ENCODE peak calls at places on chromosomes 3 and 15, in six cellular contexts. Q, O, C, Z, L and G are unnamed samples. For H3K4me1, the result is how much of the 10 kb centered on the place peaks cover.

GRCh38 chr3:42780398-42780797 is 7.3 kb upstream of the CCDC13 start:
- DNase-seq in Q (no peak), O (no peak), C (no peak), Z (no peak), L (no peak), G (no peak)

GRCh38 chr3:69696365-69696764 is 42.9 kb upstream of the MITF start:
- DNase-seq in Q (no peak), O (peak), C (no peak), Z (no peak), L (no peak), G (no peak)

GRCh38 chr3:42660898-42661297 is 7.4 kb downstream of the ZBTB47 start:
- DNase-seq in Q (no peak), O (peak), C (no peak), Z (no peak), L (no peak), G (no peak)

GRCh38 chr15:60518511-60518910 is 39.6 kb upstream of the ICE2 start:
- DNase-seq in Q (no peak), O (no peak), C (no peak), Z (no peak), L (no peak), G (no peak)

GRCh38 chr3:5188419-5189405 is 1.2 kb downstream of the EDEM1 start:
- DNase-seq in Q (no peak), O (peak), C (no peak), Z (no peak), L (peak), G (peak)

GRCh38 chr3:155102329-155102728 is 22.2 kb downstream of the MME start:
- DNase-seq in Q (no peak), O (no peak), C (no peak), Z (no peak), L (no peak), G (no peak)

GRCh38 chr3:46228259-46229222 is 13.7 kb upstream of the CCR3 start:
- DNase-seq in Q (no peak), O (peak), C (no peak), Z (no peak), L (no peak), G (no peak)

GRCh38 chr3:52225452-52226228 is at the start of gene TLR9:
- DNase-seq in Q (no peak), O (no peak), C (no peak), Z (no peak), L (no peak), G (peak)

GRCh38 chr15:65365229-65365628 is 12.6 kb downstream of the IGDCC3 start:
- DNase-seq in Q (no peak), O (no peak), C (no peak), Z (no peak), L (no peak), G (no peak)

GRCh38 chr3:53161345-53161819 is 373 bp downstream of the PRKCD start:
- DNase-seq in Q (no peak), O (peak), C (no peak), Z (no peak), L (peak), G (no peak)

GRCh38 chr3:190883141-190883540 is 20.6 kb upstream of the GMNC start:
- DNase-seq in Q (no peak), O (no peak), C (no peak), Z (no peak), L (no peak), G (no peak)

GRCh38 chr15:101542306-101543025 is 53.0 kb upstream of the PCSK6 start:
- DNase-seq in Q (no peak), O (no peak), C (no peak), Z (no peak), L (peak), G (no peak)

GRCh38 chr15:33860749-33861148 is 107.5 kb upstream of the CHRM5 start:
- DNase-seq in Q (no peak), O (no peak), C (no peak), Z (no peak), L (peak), G (no peak)

GRCh38 chr15:77864211-77865105 is 213.1 kb downstream of the TBC1D2B start:
- DNase-seq in Q (peak), O (no peak), C (no peak), Z (no peak), L (no peak), G (peak)

GRCh38 chr15:52206446-52206845 is 15.3 kb upstream of the GNB5 start:
- DNase-seq in Q (no peak), O (no peak), C (no peak), Z (no peak), L (no peak), G (no peak)

GRCh38 chr15:74425634-74426033 is 8.1 kb downstream of the SEMA7A start:
- DNase-seq in Q (no peak), O (peak), C (no peak), Z (no peak), L (no peak), G (no peak)

GRCh38 chr15:27763514-27763913 is 335.6 kb downstream of the OCA2 start:
- DNase-seq in Q (no peak), O (no peak), C (no peak), Z (no peak), L (no peak), G (no peak)

GRCh38 chr15:64536244-64536836 is 76.0 kb downstream of the ZNF609 start:
- DNase-seq in Q (no peak), O (no peak), C (no peak), Z (no peak), L (peak), G (no peak)

GRCh38 chr15:101733545-101733944 is 9.3 kb upstream of the TARS3 start:
- DNase-seq in Q (no peak), O (peak), C (no peak), Z (no peak), L (no peak), G (no peak)

GRCh38 chr3:197499427-197499826 is 56.3 kb downstream of the BDH1 start:
- DNase-seq in Q (no peak), O (peak), C (no peak), Z (no peak), L (peak), G (no peak)

GRCh38 chr15:57861039-57861638 is 154.6 kb downstream of the POLR2M start:
- DNase-seq in Q (no peak), O (peak), C (no peak), Z (no peak), L (peak), G (no peak)

GRCh38 chr15:35980719-35981118 is 434.8 kb upstream of the DPH6 start:
- DNase-seq in Q (no peak), O (no peak), C (no peak), Z (no peak), L (no peak), G (no peak)

GRCh38 chr15:58070801-58071418 is 5.4 kb upstream of the ALDH1A2 start:
- DNase-seq in Q (no peak), O (peak), C (peak), Z (peak), L (peak), G (peak)

GRCh38 chr3:131553495-131554247 is 50.9 kb upstream of the MRPL3 start:
- DNase-seq in Q (no peak), O (no peak), C (no peak), Z (no peak), L (no peak), G (no peak)

GRCh38 chr3:22951910-22952309 is 251.2 kb upstream of the UBE2E2 start:
- DNase-seq in Q (no peak), O (no peak), C (no peak), Z (no peak), L (no peak), G (no peak)

GRCh38 chr3:113423699-113424098 is 17.6 kb downstream of the CFAP44 start:
- DNase-seq in Q (no peak), O (no peak), C (no peak), Z (no peak), L (no peak), G (no peak)

GRCh38 chr15:41832875-41833274 is 5.0 kb downstream of the JMJD7 start:
- DNase-seq in Q (no peak), O (no peak), C (no peak), Z (no peak), L (no peak), G (no peak)

GRCh38 chr3:168459229-168459784 is 363.6 kb upstream of the GOLIM4 start:
- DNase-seq in Q (no peak), O (no peak), C (no peak), Z (no peak), L (no peak), G (no peak)

GRCh38 chr3:153315781-153316180 is 153.8 kb downstream of the RAP2B start:
- DNase-seq in Q (no peak), O (no peak), C (no peak), Z (no peak), L (no peak), G (no peak)

DNA sequence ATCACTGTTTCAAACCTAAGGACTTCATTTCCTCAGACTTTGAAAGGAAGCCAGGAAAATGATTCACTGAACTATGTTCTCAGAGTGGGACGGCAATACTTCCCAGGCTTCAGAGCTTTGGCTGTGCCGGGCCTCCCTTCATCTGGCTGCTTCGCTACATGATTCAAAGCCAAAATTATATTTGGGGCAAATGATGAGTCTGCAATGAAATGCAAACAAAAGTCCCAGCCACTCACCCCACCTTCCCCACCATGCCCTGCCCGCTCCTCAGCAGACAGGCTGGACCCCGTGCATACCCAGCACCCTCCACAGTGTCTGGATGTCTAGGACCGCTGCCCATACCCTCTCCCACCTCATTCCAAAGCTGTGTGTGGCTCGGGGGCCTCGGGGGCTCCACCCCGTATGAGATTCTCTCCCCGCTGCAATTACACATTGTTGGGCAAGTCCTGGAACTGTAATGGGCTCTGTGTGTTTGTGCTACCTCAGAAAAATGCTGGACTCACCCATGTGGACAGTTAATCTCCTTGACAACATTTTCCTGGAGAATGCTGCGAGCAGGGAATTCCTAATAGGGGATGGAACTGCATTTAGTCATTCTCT is 32.2 kb downstream of the ATP10A start:
- DNase-seq in Q (no peak), O (no peak), C (peak), Z (no peak), L (no peak), G (no peak)
- H3K4me3 ChIP-seq in Q (peak), O (no peak), C (no peak), Z (peak), L (peak), G (no peak)

GRCh38 chr3:79011821-79012529 is 755.8 kb downstream of the ROBO1 start:
- DNase-seq in Q (no peak), O (no peak), C (no peak), Z (no peak), L (no peak), G (no peak)
- TF ChIP-seq EP300 in Q (no peak), O (no peak), C (no peak), Z (no peak), L (no peak), G (no peak)

DNA sequence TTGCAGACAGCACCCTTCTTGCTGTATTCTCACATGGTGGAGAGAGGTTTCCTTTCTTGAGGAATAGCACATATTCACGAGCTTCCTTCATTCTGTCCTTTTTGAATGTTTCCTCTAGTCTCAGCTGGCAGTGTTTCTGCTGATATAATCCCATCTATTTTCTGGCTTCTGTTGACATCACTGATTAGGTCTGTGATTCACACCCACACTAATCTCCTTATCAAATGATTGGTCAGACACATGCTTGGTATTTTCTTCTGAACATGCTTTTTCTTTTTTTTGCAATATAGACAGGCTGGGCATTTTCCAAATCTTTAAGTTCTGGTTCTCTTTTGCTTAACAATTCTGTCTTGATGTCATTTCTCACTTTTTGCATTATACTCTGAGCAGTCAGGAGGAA is 65.4 kb downstream of the OXSM start:
- DNase-seq in Q (no peak), O (no peak), C (no peak), Z (no peak), L (no peak), G (no peak)
- H3K4me1 ChIP-seq in Q (under half), O (under half), C (under half), Z (under half), L (under half), G (under half)

GRCh38 chr3:57065588-57065987 is 5.1 kb downstream of the SPATA12 start:
- DNase-seq in Q (no peak), O (no peak), C (no peak), Z (no peak), L (peak), G (no peak)
- H3K4me3 ChIP-seq in Q (no peak), O (no peak), C (no peak), Z (no peak), L (no peak), G (no peak)

DNA sequence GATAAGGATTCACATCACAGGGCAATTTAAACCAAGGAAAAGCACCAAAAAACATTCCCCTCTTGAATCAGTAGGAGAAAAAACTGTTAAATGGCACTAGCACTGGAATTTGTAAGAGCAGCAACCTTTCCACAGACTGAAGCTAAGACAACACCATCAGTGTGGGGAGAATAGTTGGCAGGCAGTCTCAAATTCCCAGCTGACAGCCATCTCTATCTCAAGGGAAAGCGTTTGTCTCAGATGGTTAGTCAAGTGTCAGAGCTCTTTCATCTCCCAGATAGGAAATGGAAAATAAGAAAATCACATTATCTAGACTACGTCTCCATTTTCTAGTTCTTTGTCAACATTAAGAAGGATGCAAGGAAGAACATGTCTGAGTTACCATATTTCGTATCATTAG is 228.7 kb downstream of the WDR72 start:
- DNase-seq in Q (no peak), O (no peak), C (no peak), Z (no peak), L (no peak), G (no peak)
- TF ChIP-seq EP300 in Q (no peak), O (no peak), C (no peak), Z (no peak), L (no peak), G (no peak)

GRCh38 chr3:124478834-124479233 is 251.4 kb upstream of the UMPS start:
- DNase-seq in Q (no peak), O (no peak), C (no peak), Z (no peak), L (no peak), G (no peak)
- H3K4me1 ChIP-seq in Q (under half), O (under half), C (under half), Z (under half), L (under half), G (under half)

GRCh38 chr3:192887047-192887446 is 30.6 kb downstream of the MB21D2 start:
- DNase-seq in Q (no peak), O (no peak), C (no peak), Z (no peak), L (no peak), G (no peak)
- H3K4me3 ChIP-seq in Q (no peak), O (no peak), C (no peak), Z (peak), L (peak), G (no peak)

GRCh38 chr15:49706805-49707204 is 86.0 kb downstream of the DTWD1 start:
- DNase-seq in Q (no peak), O (no peak), C (no peak), Z (no peak), L (no peak), G (no peak)
- TF ChIP-seq EP300 in Q (no peak), O (no peak), C (no peak), Z (no peak), L (no peak), G (no peak)